ENCODE peak calls at places on chromosomes 5 and 9, in eight cellular contexts. F is mesendoderm; P is nucleus accumbens; W is lung microvascular endothelial cell; B is activated naive CD4-positive, alpha-beta T cell; T is naive thymus-derived CD8-positive, alpha-beta T cell; S is T-cell; R is activated CD8-positive, alpha-beta memory T cell treated with anti-CD3 and anti-CD28 coated beads for 24 hours. X is an unnamed sample.

GRCh38 chr5:111747336-111747735 is 9.7 kb downstream of the NREP start:
- DNase-seq in F (no peak), P (no peak), W (no peak), B (no peak), T (no peak), S (no peak), R (no peak), X (peak; percentile 30)

GRCh38 chr9:135260221-135260620 is 172.8 kb downstream of the OLFM1 start:
- DNase-seq in F (no peak), P (no peak), W (no peak), B (no peak), T (no peak), S (no peak), R (no peak), X (no peak)

GRCh38 chr5:39224196-39224754 is 4.9 kb upstream of the FYB1 start:
- DNase-seq in F (peak; percentile 81), P (no peak), W (no peak), B (no peak), T (no peak), S (no peak), R (no peak), X (peak; percentile 21)

GRCh38 chr5:10543585-10544040 is 20.3 kb upstream of the ANKRD33B start:
- DNase-seq in F (no peak), P (no peak), W (no peak), B (no peak), T (no peak), S (no peak), R (no peak), X (peak; percentile 61)

GRCh38 chr5:126095001-126095400 is 328.2 kb upstream of the GRAMD2B start:
- DNase-seq in F (no peak), P (no peak), W (no peak), B (no peak), T (no peak), S (no peak), R (no peak), X (no peak)

GRCh38 chr9:137715321-137715720 is 96.5 kb downstream of the EHMT1 start:
- DNase-seq in F (no peak), P (no peak), W (no peak), B (no peak), T (no peak), S (no peak), R (no peak), X (no peak)

GRCh38 chr5:122501087-122501435 is 189.0 kb downstream of the SNCAIP start:
- DNase-seq in F (no peak), P (no peak), W (no peak), B (no peak), T (no peak), S (no peak), R (no peak), X (no peak)

GRCh38 chr5:39376293-39376714 is 12.0 kb upstream of the C9 start:
- DNase-seq in F (peak; percentile 84), P (peak; percentile 57), W (peak; percentile 72), B (no peak), T (peak; percentile 3), S (peak; percentile 9), R (peak; percentile 59), X (peak; percentile 68)

GRCh38 chr5:34001231-34001935 is 6.5 kb downstream of the AMACR start:
- DNase-seq in F (peak; percentile 57), P (peak; percentile 69), W (no peak), B (no peak), T (no peak), S (no peak), R (no peak), X (no peak)

GRCh38 chr9:133048595-133048994 is 13.2 kb upstream of the CEL start:
- DNase-seq in F (peak; percentile 51), P (peak; percentile 63), W (peak; percentile 63), B (no peak), T (no peak), S (no peak), R (no peak), X (no peak)

GRCh38 chr9:73116030-73116429 is 35.6 kb upstream of the ANXA1 start:
- DNase-seq in F (no peak), P (no peak), W (no peak), B (no peak), T (no peak), S (no peak), R (no peak), X (peak; percentile 74)